ENCODE peak calls at places on chromosome 19, in ten cellular contexts. O is uterus, I is endodermal cell, J is heart right ventricle, K is OCI-LY7, A is lower lobe of right lung, X is tibial nerve, E is ovary, N is Caco-2, M is right atrium auricular region. B is an unnamed sample. For H3K4me1, the result is how much of the 10 kb centered on the place peaks cover.

GRCh38 chr19:3224346-3225325 is at the start of gene CELF5:
- DNase-seq in O (no peak), I (peak), J (peak), K (peak), A (no peak), X (no peak), E (peak), N (no peak), M (no peak), B (no peak)

GRCh38 chr19:23318143-23318542 is 67.9 kb upstream of the ZNF724 start:
- DNase-seq in O (no peak), I (no peak), J (no peak), K (no peak), A (no peak), X (no peak), E (no peak), N (no peak), M (no peak), B (no peak)

GRCh38 chr19:804419-805160 is 7.3 kb downstream of the PTBP1 start:
- DNase-seq in O (no peak), I (no peak), J (no peak), K (no peak), A (peak), X (no peak), E (peak), N (no peak), M (no peak), B (no peak)

GRCh38 chr19:8528500-8528899 is 14.5 kb upstream of the ZNF414 start:
- DNase-seq in O (no peak), I (no peak), J (no peak), K (no peak), A (no peak), X (no peak), E (no peak), N (no peak), M (no peak), B (no peak)

GRCh38 chr19:3821857-3822364 is 35.7 kb upstream of the MATK start:
- DNase-seq in O (no peak), I (peak), J (peak), K (peak), A (peak), X (peak), E (no peak), N (no peak), M (peak), B (no peak)

GRCh38 chr19:51689751-51690358 is 3.3 kb upstream of the SPACA6 start:
- DNase-seq in O (peak), I (peak), J (peak), K (no peak), A (peak), X (peak), E (peak), N (peak), M (no peak), B (no peak)

GRCh38 chr19:35204799-35205732 is 23.5 kb downstream of the FAM187B start:
- DNase-seq in O (no peak), I (peak), J (no peak), K (peak), A (no peak), X (peak), E (no peak), N (no peak), M (no peak), B (no peak)

GRCh38 chr19:37931941-37932655 is 25.1 kb downstream of the SIPA1L3 start:
- DNase-seq in O (no peak), I (peak), J (peak), K (peak), A (peak), X (no peak), E (peak), N (peak), M (peak), B (peak)

GRCh38 chr19:38977445-38978314 is 2.1 kb upstream of the FBXO17 start:
- DNase-seq in O (no peak), I (no peak), J (no peak), K (no peak), A (no peak), X (no peak), E (no peak), N (no peak), M (no peak), B (no peak)

GRCh38 chr19:9729162-9729561 is 39.4 kb downstream of the ZNF846 start:
- DNase-seq in O (no peak), I (no peak), J (no peak), K (no peak), A (no peak), X (no peak), E (no peak), N (no peak), M (no peak), B (no peak)

GRCh38 chr19:8512115-8512967 is 1.6 kb downstream of the ZNF414 start:
- DNase-seq in O (no peak), I (peak), J (no peak), K (peak), A (no peak), X (no peak), E (peak), N (peak), M (no peak), B (no peak)

GRCh38 chr19:3459322-3459881 is 20.9 kb downstream of the SMIM24 start:
- DNase-seq in O (peak), I (peak), J (peak), K (no peak), A (peak), X (peak), E (peak), N (no peak), M (peak), B (peak)

GRCh38 chr19:33818426-33818825 is 21.8 kb downstream of the KCTD15 start:
- DNase-seq in O (no peak), I (peak), J (no peak), K (no peak), A (peak), X (no peak), E (no peak), N (no peak), M (no peak), B (no peak)

GRCh38 chr19:16376649-16377048 is 52.0 kb downstream of the KLF2 start:
- DNase-seq in O (peak), I (peak), J (no peak), K (peak), A (no peak), X (no peak), E (no peak), N (no peak), M (no peak), B (no peak)

GRCh38 chr19:45130888-45131615 is 29.7 kb downstream of the NKPD1 start:
- DNase-seq in O (no peak), I (no peak), J (no peak), K (peak), A (no peak), X (no peak), E (no peak), N (no peak), M (no peak), B (no peak)

GRCh38 chr19:35350591-35350990 is 2.9 kb downstream of the FFAR1 start:
- DNase-seq in O (no peak), I (peak), J (no peak), K (peak), A (peak), X (no peak), E (peak), N (peak), M (no peak), B (peak)

GRCh38 chr19:28577199-28577598 is 635.8 kb downstream of the UQCRFS1 start:
- DNase-seq in O (no peak), I (peak), J (no peak), K (peak), A (no peak), X (no peak), E (no peak), N (no peak), M (no peak), B (no peak)

GRCh38 chr19:35518313-35518712 is 4.9 kb upstream of the DMKN start:
- DNase-seq in O (no peak), I (no peak), J (no peak), K (no peak), A (no peak), X (no peak), E (no peak), N (no peak), M (no peak), B (no peak)

GRCh38 chr19:42762782-42763181 is 2.7 kb downstream of the PSG8 start:
- DNase-seq in O (no peak), I (no peak), J (no peak), K (no peak), A (no peak), X (no peak), E (no peak), N (no peak), M (no peak), B (no peak)

GRCh38 chr19:13022111-13022858 is 27.0 kb downstream of the NFIX start:
- DNase-seq in O (peak), I (no peak), J (peak), K (no peak), A (peak), X (no peak), E (peak), N (no peak), M (no peak), B (peak)

GRCh38 chr19:56107626-56108351 is 13.3 kb downstream of the ZNF787 start:
- DNase-seq in O (no peak), I (no peak), J (peak), K (no peak), A (no peak), X (no peak), E (no peak), N (no peak), M (no peak), B (peak)

GRCh38 chr19:39448271-39448670 is 2.9 kb downstream of the SUPT5H start:
- DNase-seq in O (no peak), I (no peak), J (no peak), K (peak), A (no peak), X (no peak), E (no peak), N (no peak), M (no peak), B (no peak)

GRCh38 chr19:6020972-6021805 is 43.2 kb upstream of the RANBP3 start:
- DNase-seq in O (no peak), I (no peak), J (no peak), K (no peak), A (peak), X (no peak), E (no peak), N (no peak), M (no peak), B (no peak)

GRCh38 chr19:58182577-58182988 is 278 bp upstream of the ZNF274 start:
- DNase-seq in O (no peak), I (no peak), J (peak), K (peak), A (no peak), X (no peak), E (no peak), N (no peak), M (no peak), B (no peak)

GRCh38 chr19:56155124-56155687 is 14.1 kb downstream of the ZNF444 start:
- DNase-seq in O (no peak), I (peak), J (peak), K (no peak), A (no peak), X (no peak), E (no peak), N (no peak), M (no peak), B (no peak)

GRCh38 chr19:42042455-42043170 is 27.4 kb downstream of the GRIK5 start:
- DNase-seq in O (no peak), I (no peak), J (no peak), K (no peak), A (no peak), X (no peak), E (no peak), N (no peak), M (no peak), B (no peak)

GRCh38 chr19:23565256-23565655 is 121.8 kb downstream of the ZNF675 start:
- DNase-seq in O (no peak), I (no peak), J (no peak), K (no peak), A (no peak), X (no peak), E (no peak), N (no peak), M (no peak), B (no peak)

GRCh38 chr19:22784051-22784450 is at the start of gene ZNF99:
- DNase-seq in O (peak), I (no peak), J (peak), K (no peak), A (no peak), X (peak), E (peak), N (no peak), M (peak), B (peak)

GRCh38 chr19:16111160-16111908 is at the start of gene RAB8A:
- DNase-seq in O (peak), I (peak), J (peak), K (peak), A (peak), X (peak), E (peak), N (peak), M (peak), B (peak)

GRCh38 chr19:42253245-42254082 is 1.5 kb downstream of the ERF start:
- DNase-seq in O (peak), I (peak), J (peak), K (peak), A (peak), X (peak), E (peak), N (peak), M (no peak), B (peak)

GRCh38 chr19:32372726-32373613 is 27.6 kb downstream of the ZNF507 start:
- DNase-seq in O (no peak), I (no peak), J (no peak), K (no peak), A (no peak), X (no peak), E (no peak), N (peak), M (no peak), B (no peak)

GRCh38 chr19:47310819-47311218 is 1.2 kb downstream of the C5AR1 start:
- DNase-seq in O (no peak), I (no peak), J (peak), K (no peak), A (peak), X (no peak), E (no peak), N (no peak), M (no peak), B (peak)

GRCh38 chr19:5642204-5642603 is 19.3 kb downstream of the SAFB start:
- DNase-seq in O (no peak), I (no peak), J (no peak), K (no peak), A (no peak), X (no peak), E (no peak), N (no peak), M (no peak), B (no peak)

GRCh38 chr19:46036745-46037126 is 4.1 kb downstream of the IGFL4 start:
- DNase-seq in O (no peak), I (no peak), J (no peak), K (no peak), A (no peak), X (no peak), E (no peak), N (no peak), M (no peak), B (no peak)

GRCh38 chr19:45887311-45887710 is 1.4 kb upstream of the IRF2BP1 start:
- DNase-seq in O (peak), I (no peak), J (no peak), K (no peak), A (no peak), X (no peak), E (no peak), N (no peak), M (no peak), B (no peak)

GRCh38 chr19:39858541-39858940 is 12.4 kb upstream of the FBL start:
- DNase-seq in O (peak), I (peak), J (no peak), K (no peak), A (peak), X (no peak), E (no peak), N (no peak), M (no peak), B (no peak)

GRCh38 chr19:55647732-55648656 is at the start of gene CCDC106:
- DNase-seq in O (peak), I (peak), J (peak), K (peak), A (peak), X (peak), E (peak), N (peak), M (no peak), B (no peak)

GRCh38 chr19:4352701-4353121 is 9.3 kb downstream of the MPND start:
- DNase-seq in O (peak), I (peak), J (no peak), K (peak), A (peak), X (peak), E (peak), N (no peak), M (no peak), B (peak)

GRCh38 chr19:34962281-34962944 is 1.6 kb downstream of the ZNF792 start:
- DNase-seq in O (peak), I (peak), J (no peak), K (peak), A (no peak), X (no peak), E (no peak), N (no peak), M (no peak), B (no peak)

DNA sequence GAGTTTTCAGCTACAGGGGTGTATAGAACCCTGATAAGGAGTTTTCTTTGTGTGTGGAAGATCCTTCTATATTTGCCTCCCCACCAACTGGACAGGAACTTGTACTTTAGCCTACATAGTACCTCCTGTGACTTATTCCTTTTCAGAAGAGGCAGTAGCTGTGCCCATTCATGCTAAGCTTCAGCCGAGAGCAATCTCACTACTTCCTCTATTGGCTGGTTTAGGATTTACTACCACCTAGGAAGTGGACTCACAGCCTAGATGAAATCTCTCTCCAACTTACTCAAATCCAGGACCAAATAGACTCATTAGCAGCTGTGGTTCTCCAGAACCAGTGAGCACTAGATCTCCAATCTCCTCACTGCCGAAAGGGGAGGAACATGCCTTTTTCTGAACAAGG is 2.3 kb upstream of the REX1BD start:
- DNase-seq in O (no peak), I (no peak), J (no peak), K (peak), A (no peak), X (no peak), E (no peak), N (no peak), M (no peak), B (no peak)
- TF ChIP-seq CTCF in O (no peak), I (peak), J (no peak), K (peak), A (no peak), X (no peak), E (no peak), N (no peak), M (no peak), B (no peak)

DNA sequence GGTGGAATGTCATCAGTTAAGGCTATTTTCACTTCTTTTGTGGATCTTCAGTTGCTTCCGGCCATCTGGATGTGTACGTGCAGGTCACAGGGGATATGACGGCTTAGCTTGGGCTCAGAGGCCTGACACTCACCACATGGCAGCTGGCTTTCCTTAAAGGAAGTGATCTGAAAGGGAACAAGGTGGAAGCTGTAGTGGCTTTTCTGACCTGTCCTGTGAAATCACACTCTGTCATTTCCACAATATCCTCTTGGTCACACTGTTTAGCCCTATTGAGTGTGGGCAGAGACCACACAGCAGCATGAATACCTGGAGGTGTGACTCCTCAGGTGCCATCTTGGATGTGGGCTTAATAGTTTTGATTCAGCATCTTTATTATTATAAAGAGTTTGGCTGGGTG is 4.5 kb upstream of the BAX start:
- DNase-seq in O (no peak), I (no peak), J (no peak), K (no peak), A (no peak), X (no peak), E (no peak), N (no peak), M (no peak), B (no peak)
- H3K4me1 ChIP-seq in O (under half), I (under half), J (under half), K (under half), A (under half), X (under half), E (under half), N (under half), M (under half), B (under half)

DNA sequence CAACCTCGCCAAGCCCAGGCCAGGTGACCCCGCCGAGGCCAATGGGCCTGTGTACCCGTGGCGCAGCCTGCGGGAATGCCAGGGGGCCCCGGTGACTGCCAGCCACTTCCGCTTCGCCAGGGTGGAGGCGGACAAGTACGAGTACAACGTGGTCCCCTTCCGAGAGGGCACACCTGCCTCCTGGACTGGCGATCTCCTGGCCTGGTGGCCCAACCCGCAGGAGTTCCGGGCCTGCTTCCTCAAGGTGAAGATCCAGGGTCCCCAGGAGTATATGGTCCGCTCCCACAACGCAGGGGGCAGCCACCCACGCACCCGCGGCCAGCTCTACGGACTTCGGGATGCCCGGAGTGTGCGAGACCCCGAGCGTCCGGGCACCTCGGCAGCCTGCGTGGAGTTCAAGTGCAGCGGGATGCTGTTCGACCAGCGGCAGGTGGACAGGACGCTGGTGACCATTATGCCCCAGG is 7.1 kb downstream of the CILP2 start:
- DNase-seq in O (no peak), I (no peak), J (no peak), K (no peak), A (no peak), X (no peak), E (no peak), N (no peak), M (no peak), B (no peak)
- H3K4me3 ChIP-seq in O (no peak), I (no peak), J (no peak), K (no peak), A (no peak), X (no peak), E (no peak), N (no peak), M (no peak), B (no peak)

DNA sequence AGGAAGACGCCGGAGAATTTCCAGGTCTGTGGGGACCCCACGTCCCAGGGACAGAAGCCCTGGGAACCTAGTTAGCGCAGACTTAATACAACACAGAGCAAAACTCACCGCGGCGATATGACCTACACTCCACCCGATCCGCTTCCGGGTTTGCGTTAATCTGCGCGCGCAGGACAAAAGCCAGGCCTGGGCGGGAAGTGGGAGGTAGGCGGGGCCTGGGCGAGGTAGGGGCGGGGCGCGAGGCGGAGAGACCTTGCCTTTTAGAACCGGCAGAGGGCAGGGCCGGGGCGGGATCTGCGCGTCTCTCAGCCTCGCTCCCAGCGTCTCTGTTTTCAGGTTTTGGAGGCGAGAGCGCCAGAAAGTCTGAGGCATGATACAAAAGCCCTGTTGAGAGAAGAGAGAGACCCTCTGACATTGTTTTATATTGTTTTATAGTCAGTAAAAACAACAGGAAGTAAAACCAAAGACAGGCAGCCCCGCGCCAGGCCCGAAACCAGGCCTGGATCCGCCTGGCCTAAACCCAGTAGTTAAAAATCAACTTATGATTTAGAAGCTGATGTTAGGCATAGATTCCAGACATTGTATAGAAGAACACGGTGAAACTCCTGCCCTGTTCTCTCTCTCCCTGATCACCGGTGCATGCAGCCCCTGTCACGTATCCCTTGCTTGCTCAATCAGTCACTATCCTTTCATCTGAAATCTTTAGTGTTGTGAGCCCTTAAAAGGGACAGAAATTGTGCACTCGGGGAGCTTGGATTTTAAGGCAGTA is at the start of gene ZNF611:
- DNase-seq in O (peak), I (peak), J (peak), K (peak), A (peak), X (peak), E (peak), N (peak), M (peak), B (peak)
- TF ChIP-seq CTCF in O (peak), I (peak), J (peak), K (peak), A (peak), X (peak), E (peak), N (no peak), M (peak), B (peak)

GRCh38 chr19:1906985-1907562 is 1.9 kb downstream of the ADAT3 start:
- DNase-seq in O (no peak), I (no peak), J (no peak), K (no peak), A (no peak), X (no peak), E (no peak), N (no peak), M (no peak), B (no peak)
- H3K4me1 ChIP-seq in O (under half), I (under half), J (under half), K (under half), A (half or more), X (under half), E (under half), N (under half), M (under half), B (under half)

B was measured in tibial artery.